ENCODE peak calls at places on chromosomes 11 and 22, in nine cellular contexts. One of them, this sample, is unnamed.

GRCh38 chr11:19193916-19194315 is 7.9 kb downstream of the CSRP3 start:
- DNase-seq in mucosa of descending colon: no peak
- DNase-seq in AG04450: no peak
- DNase-seq in AG04449: no peak
- DNase-seq in lower leg skin: no peak
- DNase-seq in lower lobe of right lung: no peak
- DNase-seq in WERI-Rb-1: no peak
- DNase-seq in IMR-90: no peak
- DNase-seq in fibroblast of mammary gland: no peak
- DNase-seq in this sample: no peak

GRCh38 chr22:50224071-50224470 is 20.8 kb downstream of the TUBGCP6 start:
- DNase-seq in lower leg skin: no peak
- DNase-seq in lower lobe of right lung: no peak
- DNase-seq in IMR-90: no peak
- DNase-seq in WERI-Rb-1: no peak
- DNase-seq in AG04449: no peak
- DNase-seq in mucosa of descending colon: no peak
- DNase-seq in AG04450: no peak
- DNase-seq in fibroblast of mammary gland: no peak
- DNase-seq in this sample: no peak

GRCh38 chr11:6856871-6857270 is 6.0 kb upstream of the OR10A2 start:
- DNase-seq in WERI-Rb-1: no peak
- DNase-seq in AG04450: no peak
- DNase-seq in lower leg skin: no peak
- DNase-seq in mucosa of descending colon: no peak
- DNase-seq in AG04449: no peak
- DNase-seq in lower lobe of right lung: no peak
- DNase-seq in fibroblast of mammary gland: peak
- DNase-seq in IMR-90: peak
- DNase-seq in this sample: peak

GRCh38 chr11:47991266-47991830 is 11.0 kb downstream of the PTPRJ start:
- DNase-seq in lower leg skin: no peak
- DNase-seq in mucosa of descending colon: no peak
- DNase-seq in IMR-90: no peak
- DNase-seq in AG04450: no peak
- DNase-seq in fibroblast of mammary gland: no peak
- DNase-seq in AG04449: no peak
- DNase-seq in WERI-Rb-1: peak
- DNase-seq in lower lobe of right lung: peak
- DNase-seq in this sample: no peak

GRCh38 chr22:50260801-50261614 is 475 bp downstream of the MAPK12 start:
- DNase-seq in IMR-90: peak
- DNase-seq in AG04450: no peak
- DNase-seq in WERI-Rb-1: peak
- DNase-seq in mucosa of descending colon: no peak
- DNase-seq in lower leg skin: no peak
- DNase-seq in lower lobe of right lung: peak
- DNase-seq in fibroblast of mammary gland: peak
- DNase-seq in AG04449: no peak
- DNase-seq in this sample: peak

GRCh38 chr11:19455731-19456130 is 215.0 kb upstream of the E2F8 start:
- DNase-seq in lower leg skin: peak
- DNase-seq in mucosa of descending colon: no peak
- DNase-seq in WERI-Rb-1: no peak
- DNase-seq in AG04450: no peak
- DNase-seq in IMR-90: peak
- DNase-seq in lower lobe of right lung: no peak
- DNase-seq in AG04449: no peak
- DNase-seq in fibroblast of mammary gland: peak
- DNase-seq in this sample: no peak

GRCh38 chr11:105447936-105448702 is 161.8 kb upstream of the GRIA4 start:
- DNase-seq in lower lobe of right lung: no peak
- DNase-seq in lower leg skin: no peak
- DNase-seq in AG04450: no peak
- DNase-seq in AG04449: no peak
- DNase-seq in fibroblast of mammary gland: no peak
- DNase-seq in IMR-90: no peak
- DNase-seq in WERI-Rb-1: no peak
- DNase-seq in mucosa of descending colon: no peak
- DNase-seq in this sample: no peak

GRCh38 chr11:63768232-63769043 is at the start of gene ZFTA:
- DNase-seq in lower leg skin: no peak
- DNase-seq in IMR-90: peak
- DNase-seq in mucosa of descending colon: peak
- DNase-seq in AG04450: no peak
- DNase-seq in lower lobe of right lung: peak
- DNase-seq in WERI-Rb-1: peak
- DNase-seq in AG04449: no peak
- DNase-seq in fibroblast of mammary gland: peak
- DNase-seq in this sample: peak

GRCh38 chr11:130808541-130808940 is 107.7 kb downstream of the SNX19 start:
- DNase-seq in mucosa of descending colon: no peak
- DNase-seq in AG04450: no peak
- DNase-seq in IMR-90: no peak
- DNase-seq in lower leg skin: no peak
- DNase-seq in lower lobe of right lung: no peak
- DNase-seq in WERI-Rb-1: no peak
- DNase-seq in fibroblast of mammary gland: no peak
- DNase-seq in AG04449: peak
- DNase-seq in this sample: no peak

GRCh38 chr11:10208045-10208674 is 85.9 kb downstream of the SBF2 start:
- DNase-seq in AG04450: no peak
- DNase-seq in fibroblast of mammary gland: peak
- DNase-seq in WERI-Rb-1: peak
- DNase-seq in AG04449: no peak
- DNase-seq in lower lobe of right lung: no peak
- DNase-seq in lower leg skin: no peak
- DNase-seq in IMR-90: peak
- DNase-seq in mucosa of descending colon: no peak
- DNase-seq in this sample: peak

GRCh38 chr11:131465746-131466145 is 95.3 kb downstream of the NTM start:
- DNase-seq in mucosa of descending colon: no peak
- DNase-seq in AG04450: no peak
- DNase-seq in fibroblast of mammary gland: no peak
- DNase-seq in AG04449: no peak
- DNase-seq in lower lobe of right lung: no peak
- DNase-seq in WERI-Rb-1: peak
- DNase-seq in lower leg skin: no peak
- DNase-seq in IMR-90: no peak
- DNase-seq in this sample: no peak

GRCh38 chr11:12540913-12541587 is 133.2 kb upstream of the TEAD1 start:
- DNase-seq in mucosa of descending colon: no peak
- DNase-seq in WERI-Rb-1: no peak
- DNase-seq in fibroblast of mammary gland: peak
- DNase-seq in AG04450: peak
- DNase-seq in lower leg skin: peak
- DNase-seq in lower lobe of right lung: no peak
- DNase-seq in IMR-90: peak
- DNase-seq in AG04449: peak
- DNase-seq in this sample: no peak

GRCh38 chr11:70555092-70555491 is 156.8 kb downstream of the CTTN start:
- DNase-seq in lower lobe of right lung: no peak
- DNase-seq in IMR-90: no peak
- DNase-seq in AG04450: no peak
- DNase-seq in mucosa of descending colon: no peak
- DNase-seq in WERI-Rb-1: no peak
- DNase-seq in fibroblast of mammary gland: no peak
- DNase-seq in lower leg skin: no peak
- DNase-seq in AG04449: no peak
- DNase-seq in this sample: no peak

GRCh38 chr22:45769569-45770210 is 98.1 kb downstream of the ATXN10 start:
- DNase-seq in IMR-90: peak
- DNase-seq in lower leg skin: no peak
- DNase-seq in mucosa of descending colon: no peak
- DNase-seq in lower lobe of right lung: no peak
- DNase-seq in AG04450: no peak
- DNase-seq in WERI-Rb-1: no peak
- DNase-seq in fibroblast of mammary gland: no peak
- DNase-seq in AG04449: no peak
- DNase-seq in this sample: no peak
- TF ChIP-seq CTCF in IMR-90: no peak
- TF ChIP-seq CTCF in lower leg skin: no peak
- TF ChIP-seq CTCF in mucosa of descending colon: no peak
- TF ChIP-seq CTCF in lower lobe of right lung: no peak
- TF ChIP-seq CTCF in AG04450: no peak
- TF ChIP-seq CTCF in WERI-Rb-1: no peak
- TF ChIP-seq CTCF in fibroblast of mammary gland: no peak
- TF ChIP-seq CTCF in AG04449: no peak
- TF ChIP-seq CTCF in this sample: no peak

DNA sequence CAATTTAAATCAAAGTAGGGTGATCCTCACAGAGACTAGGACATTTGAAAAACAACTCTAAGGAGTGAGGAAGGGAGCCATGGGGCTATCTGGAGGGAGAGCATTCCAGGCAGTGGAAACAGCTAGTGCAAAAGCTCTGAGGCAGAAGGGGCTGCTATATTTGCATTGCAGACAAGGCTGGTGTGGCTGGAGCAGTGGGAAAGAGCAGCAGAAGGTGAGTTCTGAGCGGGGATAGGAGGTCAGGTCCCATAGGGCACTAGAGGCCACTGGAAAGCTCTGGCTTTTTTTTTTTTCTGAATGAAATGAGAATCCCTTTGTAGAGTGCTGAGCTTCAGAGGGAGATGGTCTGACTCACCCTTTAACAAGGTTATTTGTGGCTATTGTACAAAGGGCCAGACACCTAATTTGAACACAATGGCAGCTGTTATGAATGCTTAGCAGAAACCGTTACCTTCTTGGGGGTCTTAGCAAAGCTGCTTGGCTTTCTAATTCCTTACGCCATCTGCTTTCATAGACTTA is 291.6 kb downstream of the BUD13 start:
- DNase-seq in mucosa of descending colon: no peak
- DNase-seq in lower leg skin: no peak
- DNase-seq in AG04449: no peak
- DNase-seq in fibroblast of mammary gland: no peak
- DNase-seq in IMR-90: no peak
- DNase-seq in lower lobe of right lung: no peak
- DNase-seq in AG04450: no peak
- DNase-seq in WERI-Rb-1: peak
- DNase-seq in this sample: no peak
- TF ChIP-seq CTCF in mucosa of descending colon: no peak
- TF ChIP-seq CTCF in lower leg skin: no peak
- TF ChIP-seq CTCF in AG04449: no peak
- TF ChIP-seq CTCF in fibroblast of mammary gland: no peak
- TF ChIP-seq CTCF in IMR-90: no peak
- TF ChIP-seq CTCF in lower lobe of right lung: no peak
- TF ChIP-seq CTCF in AG04450: no peak
- TF ChIP-seq CTCF in WERI-Rb-1: no peak
- TF ChIP-seq CTCF in this sample: no peak

GRCh38 chr22:44805663-44806062 is 53.3 kb downstream of the ARHGAP8 start:
- DNase-seq in fibroblast of mammary gland: no peak
- DNase-seq in AG04449: no peak
- DNase-seq in lower lobe of right lung: no peak
- DNase-seq in AG04450: no peak
- DNase-seq in WERI-Rb-1: peak
- DNase-seq in mucosa of descending colon: no peak
- DNase-seq in lower leg skin: no peak
- DNase-seq in IMR-90: no peak
- DNase-seq in this sample: no peak

GRCh38 chr22:44807232-44807631 is 54.9 kb downstream of the ARHGAP8 start:
- DNase-seq in IMR-90: no peak
- DNase-seq in mucosa of descending colon: no peak
- DNase-seq in fibroblast of mammary gland: no peak
- DNase-seq in AG04449: no peak
- DNase-seq in AG04450: no peak
- DNase-seq in lower lobe of right lung: no peak
- DNase-seq in lower leg skin: no peak
- DNase-seq in WERI-Rb-1: no peak
- DNase-seq in this sample: no peak

GRCh38 chr22:44809456-44809855 is 57.1 kb downstream of the ARHGAP8 start:
- DNase-seq in fibroblast of mammary gland: no peak
- DNase-seq in AG04450: no peak
- DNase-seq in lower lobe of right lung: no peak
- DNase-seq in lower leg skin: no peak
- DNase-seq in IMR-90: no peak
- DNase-seq in mucosa of descending colon: peak
- DNase-seq in WERI-Rb-1: no peak
- DNase-seq in AG04449: no peak
- DNase-seq in this sample: no peak

GRCh38 chr22:44811141-44811540 is 58.8 kb downstream of the ARHGAP8 start:
- DNase-seq in AG04449: no peak
- DNase-seq in WERI-Rb-1: no peak
- DNase-seq in lower leg skin: no peak
- DNase-seq in mucosa of descending colon: peak
- DNase-seq in AG04450: no peak
- DNase-seq in lower lobe of right lung: no peak
- DNase-seq in IMR-90: no peak
- DNase-seq in fibroblast of mammary gland: no peak
- DNase-seq in this sample: no peak

GRCh38 chr22:44807915-44808690 is 55.7 kb downstream of the ARHGAP8 start:
- DNase-seq in lower leg skin: no peak
- DNase-seq in WERI-Rb-1: peak
- DNase-seq in AG04450: no peak
- DNase-seq in mucosa of descending colon: no peak
- DNase-seq in fibroblast of mammary gland: no peak
- DNase-seq in lower lobe of right lung: no peak
- DNase-seq in IMR-90: no peak
- DNase-seq in AG04449: no peak
- DNase-seq in this sample: no peak
- TF ChIP-seq CTCF in lower leg skin: no peak
- TF ChIP-seq CTCF in WERI-Rb-1: peak
- TF ChIP-seq CTCF in AG04450: peak
- TF ChIP-seq CTCF in mucosa of descending colon: no peak
- TF ChIP-seq CTCF in fibroblast of mammary gland: no peak
- TF ChIP-seq CTCF in lower lobe of right lung: no peak
- TF ChIP-seq CTCF in IMR-90: peak
- TF ChIP-seq CTCF in AG04449: peak
- TF ChIP-seq CTCF in this sample: peak

GRCh38 chr11:122319842-122320555 is 204.0 kb upstream of the BLID start:
- DNase-seq in WERI-Rb-1: no peak
- DNase-seq in AG04449: no peak
- DNase-seq in IMR-90: no peak
- DNase-seq in mucosa of descending colon: no peak
- DNase-seq in fibroblast of mammary gland: no peak
- DNase-seq in lower leg skin: no peak
- DNase-seq in lower lobe of right lung: no peak
- DNase-seq in AG04450: no peak
- DNase-seq in this sample: no peak
- TF ChIP-seq CTCF in WERI-Rb-1: no peak
- TF ChIP-seq CTCF in AG04449: no peak
- TF ChIP-seq CTCF in IMR-90: no peak
- TF ChIP-seq CTCF in mucosa of descending colon: no peak
- TF ChIP-seq CTCF in fibroblast of mammary gland: no peak
- TF ChIP-seq CTCF in lower leg skin: no peak
- TF ChIP-seq CTCF in lower lobe of right lung: no peak
- TF ChIP-seq CTCF in AG04450: no peak
- TF ChIP-seq CTCF in this sample: no peak

GRCh38 chr22:32355760-32356159 is 1.9 kb upstream of the RFPL3 start:
- DNase-seq in AG04450: no peak
- DNase-seq in AG04449: no peak
- DNase-seq in IMR-90: no peak
- DNase-seq in WERI-Rb-1: peak
- DNase-seq in fibroblast of mammary gland: no peak
- DNase-seq in lower leg skin: no peak
- DNase-seq in mucosa of descending colon: no peak
- DNase-seq in lower lobe of right lung: no peak
- DNase-seq in this sample: no peak
- TF ChIP-seq CTCF in AG04450: no peak
- TF ChIP-seq CTCF in AG04449: no peak
- TF ChIP-seq CTCF in IMR-90: no peak
- TF ChIP-seq CTCF in WERI-Rb-1: peak
- TF ChIP-seq CTCF in fibroblast of mammary gland: no peak
- TF ChIP-seq CTCF in lower leg skin: no peak
- TF ChIP-seq CTCF in mucosa of descending colon: no peak
- TF ChIP-seq CTCF in lower lobe of right lung: no peak
- TF ChIP-seq CTCF in this sample: no peak

This sample was measured in GM13976.